ENCODE peak calls at places on chromosomes 4 and X, in eight cellular contexts. One of them, this sample, is unnamed.

GRCh38 chrX:6708676-6709075 is 173.8 kb upstream of the VCX3A start:
- DNase-seq in amygdala: no peak
- DNase-seq in CD8-positive, alpha-beta T cell: no peak
- DNase-seq in stimulated activated CD8-positive, alpha-beta memory T cell treated with anti-CD3 and anti-CD28 coated beads, Interleukin-15, amount 100 ng/mL, for 1 hour: no peak
- DNase-seq in germinal center: no peak
- DNase-seq in cardiac muscle cell: no peak
- DNase-seq in H54: no peak
- DNase-seq in activated naive CD8-positive, alpha-beta T cell treated with anti-CD3 and anti-CD28 coated beads, Interleukin-2, amount 50 U/mL, for 24 hours: no peak
- DNase-seq in this sample: no peak

GRCh38 chr4:114677346-114677979 is 78.9 kb downstream of the UGT8 start:
- DNase-seq in amygdala: no peak
- DNase-seq in activated naive CD8-positive, alpha-beta T cell treated with anti-CD3 and anti-CD28 coated beads, Interleukin-2, amount 50 U/mL, for 24 hours: no peak
- DNase-seq in cardiac muscle cell: no peak
- DNase-seq in CD8-positive, alpha-beta T cell: no peak
- DNase-seq in H54: no peak
- DNase-seq in stimulated activated CD8-positive, alpha-beta memory T cell treated with anti-CD3 and anti-CD28 coated beads, Interleukin-15, amount 100 ng/mL, for 1 hour: no peak
- DNase-seq in germinal center: no peak
- DNase-seq in this sample: no peak

GRCh38 chr4:108492816-108493595 is 127.4 kb upstream of the RPL34 start:
- DNase-seq in amygdala: no peak
- DNase-seq in germinal center: no peak
- DNase-seq in H54: no peak
- DNase-seq in cardiac muscle cell: peak
- DNase-seq in activated naive CD8-positive, alpha-beta T cell treated with anti-CD3 and anti-CD28 coated beads, Interleukin-2, amount 50 U/mL, for 24 hours: peak
- DNase-seq in stimulated activated CD8-positive, alpha-beta memory T cell treated with anti-CD3 and anti-CD28 coated beads, Interleukin-15, amount 100 ng/mL, for 1 hour: no peak
- DNase-seq in CD8-positive, alpha-beta T cell: peak
- DNase-seq in this sample: no peak

GRCh38 chr4:41538887-41539498 is 1.0 kb downstream of the LIMCH1 start:
- DNase-seq in CD8-positive, alpha-beta T cell: no peak
- DNase-seq in germinal center: no peak
- DNase-seq in activated naive CD8-positive, alpha-beta T cell treated with anti-CD3 and anti-CD28 coated beads, Interleukin-2, amount 50 U/mL, for 24 hours: no peak
- DNase-seq in cardiac muscle cell: no peak
- DNase-seq in amygdala: no peak
- DNase-seq in stimulated activated CD8-positive, alpha-beta memory T cell treated with anti-CD3 and anti-CD28 coated beads, Interleukin-15, amount 100 ng/mL, for 1 hour: no peak
- DNase-seq in H54: peak
- DNase-seq in this sample: no peak

GRCh38 chr4:23728393-23728792 is 161.5 kb downstream of the PPARGC1A start:
- DNase-seq in activated naive CD8-positive, alpha-beta T cell treated with anti-CD3 and anti-CD28 coated beads, Interleukin-2, amount 50 U/mL, for 24 hours: no peak
- DNase-seq in CD8-positive, alpha-beta T cell: no peak
- DNase-seq in amygdala: no peak
- DNase-seq in germinal center: no peak
- DNase-seq in stimulated activated CD8-positive, alpha-beta memory T cell treated with anti-CD3 and anti-CD28 coated beads, Interleukin-15, amount 100 ng/mL, for 1 hour: no peak
- DNase-seq in cardiac muscle cell: no peak
- DNase-seq in H54: peak
- DNase-seq in this sample: no peak

GRCh38 chr4:117835566-117835965 is 198.7 kb upstream of the NDST3 start:
- DNase-seq in CD8-positive, alpha-beta T cell: no peak
- DNase-seq in germinal center: no peak
- DNase-seq in cardiac muscle cell: no peak
- DNase-seq in H54: no peak
- DNase-seq in activated naive CD8-positive, alpha-beta T cell treated with anti-CD3 and anti-CD28 coated beads, Interleukin-2, amount 50 U/mL, for 24 hours: no peak
- DNase-seq in amygdala: no peak
- DNase-seq in stimulated activated CD8-positive, alpha-beta memory T cell treated with anti-CD3 and anti-CD28 coated beads, Interleukin-15, amount 100 ng/mL, for 1 hour: no peak
- DNase-seq in this sample: no peak

GRCh38 chr4:82248903-82249632 is 124.7 kb downstream of the HNRNPD start:
- DNase-seq in germinal center: no peak
- DNase-seq in amygdala: no peak
- DNase-seq in stimulated activated CD8-positive, alpha-beta memory T cell treated with anti-CD3 and anti-CD28 coated beads, Interleukin-15, amount 100 ng/mL, for 1 hour: no peak
- DNase-seq in CD8-positive, alpha-beta T cell: no peak
- DNase-seq in cardiac muscle cell: peak
- DNase-seq in activated naive CD8-positive, alpha-beta T cell treated with anti-CD3 and anti-CD28 coated beads, Interleukin-2, amount 50 U/mL, for 24 hours: no peak
- DNase-seq in H54: no peak
- DNase-seq in this sample: no peak

GRCh38 chr4:105805501-105806120 is 89.7 kb upstream of the NPNT start:
- DNase-seq in activated naive CD8-positive, alpha-beta T cell treated with anti-CD3 and anti-CD28 coated beads, Interleukin-2, amount 50 U/mL, for 24 hours: no peak
- DNase-seq in CD8-positive, alpha-beta T cell: no peak
- DNase-seq in cardiac muscle cell: no peak
- DNase-seq in stimulated activated CD8-positive, alpha-beta memory T cell treated with anti-CD3 and anti-CD28 coated beads, Interleukin-15, amount 100 ng/mL, for 1 hour: no peak
- DNase-seq in H54: no peak
- DNase-seq in amygdala: no peak
- DNase-seq in germinal center: no peak
- DNase-seq in this sample: no peak

GRCh38 chrX:53969540-53969939 is 74.7 kb downstream of the PHF8 start:
- DNase-seq in H54: no peak
- DNase-seq in activated naive CD8-positive, alpha-beta T cell treated with anti-CD3 and anti-CD28 coated beads, Interleukin-2, amount 50 U/mL, for 24 hours: no peak
- DNase-seq in germinal center: no peak
- DNase-seq in cardiac muscle cell: no peak
- DNase-seq in stimulated activated CD8-positive, alpha-beta memory T cell treated with anti-CD3 and anti-CD28 coated beads, Interleukin-15, amount 100 ng/mL, for 1 hour: no peak
- DNase-seq in CD8-positive, alpha-beta T cell: no peak
- DNase-seq in amygdala: no peak
- DNase-seq in this sample: no peak

This sample was measured in KG1.